ENCODE peak calls at places on chromosomes 16 and 17, in four cellular contexts. One of them, this sample, is unnamed.

GRCh38 chr16:73015612-73016487 is 32.1 kb downstream of the ZFHX3 start:
- DNase-seq in sigmoid colon: peak
- DNase-seq in H1: no peak
- DNase-seq in uterus: no peak
- DNase-seq in this sample: no peak

GRCh38 chr17:30717290-30718098 is 107.0 kb downstream of the CRLF3 start:
- DNase-seq in sigmoid colon: peak
- DNase-seq in H1: no peak
- DNase-seq in uterus: no peak
- DNase-seq in this sample: no peak

GRCh38 chr17:44820631-44821196 is 9.4 kb downstream of the GJC1 start:
- DNase-seq in sigmoid colon: peak
- DNase-seq in H1: no peak
- DNase-seq in uterus: no peak
- DNase-seq in this sample: no peak

GRCh38 chr17:62321451-62321850 is 58.9 kb upstream of the EFCAB3 start:
- DNase-seq in sigmoid colon: no peak
- DNase-seq in H1: no peak
- DNase-seq in uterus: no peak
- DNase-seq in this sample: no peak

GRCh38 chr16:27106305-27106704 is 39.6 kb downstream of the C16orf82 start:
- DNase-seq in sigmoid colon: no peak
- DNase-seq in H1: no peak
- DNase-seq in uterus: no peak
- DNase-seq in this sample: no peak

GRCh38 chr17:3573246-3574100 is 15.9 kb upstream of the TRPV3 start:
- DNase-seq in sigmoid colon: no peak
- DNase-seq in H1: no peak
- DNase-seq in uterus: no peak
- DNase-seq in this sample: no peak

GRCh38 chr16:50718061-50718760 is 23.7 kb upstream of the CYLD start:
- DNase-seq in sigmoid colon: peak
- DNase-seq in H1: no peak
- DNase-seq in uterus: no peak
- DNase-seq in this sample: no peak

GRCh38 chr17:52155301-52155700 is 3.2 kb downstream of the CA10 start:
- DNase-seq in sigmoid colon: no peak
- DNase-seq in H1: no peak
- DNase-seq in uterus: no peak
- DNase-seq in this sample: no peak

GRCh38 chr17:40936976-40937375 is 470 bp downstream of the KRT23 start:
- DNase-seq in sigmoid colon: no peak
- DNase-seq in H1: no peak
- DNase-seq in uterus: no peak
- DNase-seq in this sample: no peak

GRCh38 chr16:88384222-88385111 is 1.7 kb downstream of the ZNF469 start:
- DNase-seq in sigmoid colon: peak
- DNase-seq in H1: no peak
- DNase-seq in uterus: no peak
- DNase-seq in this sample: no peak

GRCh38 chr17:38379448-38379847 is 27.8 kb downstream of the SOCS7 start:
- DNase-seq in sigmoid colon: no peak
- DNase-seq in H1: no peak
- DNase-seq in uterus: no peak
- DNase-seq in this sample: no peak

GRCh38 chr17:65594585-65594940 is 33.1 kb upstream of the AXIN2 start:
- DNase-seq in sigmoid colon: no peak
- DNase-seq in H1: no peak
- DNase-seq in uterus: no peak
- DNase-seq in this sample: no peak

GRCh38 chr16:12901597-12902436 is at the start of gene SHISA9:
- DNase-seq in sigmoid colon: no peak
- DNase-seq in H1: peak
- DNase-seq in uterus: no peak
- DNase-seq in this sample: peak

GRCh38 chr17:28892024-28892423 is 5.5 kb downstream of the FLOT2 start:
- DNase-seq in sigmoid colon: no peak
- DNase-seq in H1: no peak
- DNase-seq in uterus: no peak
- DNase-seq in this sample: no peak

GRCh38 chr17:43025766-43026537 is 921 bp downstream of the RND2 start:
- DNase-seq in sigmoid colon: no peak
- DNase-seq in H1: no peak
- DNase-seq in uterus: no peak
- DNase-seq in this sample: no peak

GRCh38 chr17:43026610-43027009 is 1.6 kb downstream of the RND2 start:
- DNase-seq in sigmoid colon: no peak
- DNase-seq in H1: no peak
- DNase-seq in uterus: no peak
- DNase-seq in this sample: no peak

GRCh38 chr17:43027091-43028032 is 2.3 kb downstream of the RND2 start:
- DNase-seq in sigmoid colon: no peak
- DNase-seq in H1: no peak
- DNase-seq in uterus: no peak
- DNase-seq in this sample: no peak

GRCh38 chr17:43025290-43025657 is 243 bp downstream of the RND2 start:
- DNase-seq in sigmoid colon: no peak
- DNase-seq in H1: no peak
- DNase-seq in uterus: no peak
- DNase-seq in this sample: no peak

GRCh38 chr17:43024407-43025289 is at the start of gene RND2:
- DNase-seq in sigmoid colon: peak
- DNase-seq in H1: peak
- DNase-seq in uterus: peak
- DNase-seq in this sample: peak
- TF ChIP-seq POLR2A in sigmoid colon: peak
- TF ChIP-seq POLR2A in H1: no peak
- TF ChIP-seq POLR2A in uterus: peak
- TF ChIP-seq POLR2A in this sample: peak

DNA sequence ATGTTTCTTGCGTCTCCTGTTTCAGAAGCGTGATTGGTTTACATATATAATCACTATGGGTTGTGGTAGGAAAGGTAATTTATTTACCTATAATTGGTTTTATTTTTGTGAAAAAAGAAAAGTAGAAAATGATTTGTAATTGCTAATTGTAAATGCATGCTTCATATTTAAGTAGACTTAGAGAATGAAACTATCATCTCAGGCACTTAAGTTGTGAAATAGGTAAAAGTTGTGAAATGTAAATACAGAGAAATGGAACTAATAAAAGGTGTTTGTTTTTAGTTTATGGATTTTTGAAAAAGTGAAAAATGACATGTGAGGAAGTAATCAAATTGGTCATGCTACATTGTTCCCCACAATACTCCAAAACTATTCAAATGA is 89.4 kb downstream of the TUBD1 start:
- DNase-seq in sigmoid colon: no peak
- DNase-seq in H1: no peak
- DNase-seq in uterus: no peak
- DNase-seq in this sample: no peak
- H3K27ac ChIP-seq in sigmoid colon: no peak
- H3K27ac ChIP-seq in H1: no peak
- H3K27ac ChIP-seq in uterus: no peak
- H3K27ac ChIP-seq in this sample: no peak

GRCh38 chr17:50277357-50277754 is 3.1 kb downstream of the TMEM92 start:
- DNase-seq in sigmoid colon: no peak
- DNase-seq in H1: no peak
- DNase-seq in uterus: no peak
- DNase-seq in this sample: no peak
- TF ChIP-seq POLR2A in sigmoid colon: no peak
- TF ChIP-seq POLR2A in H1: no peak
- TF ChIP-seq POLR2A in uterus: no peak
- TF ChIP-seq POLR2A in this sample: no peak

DNA sequence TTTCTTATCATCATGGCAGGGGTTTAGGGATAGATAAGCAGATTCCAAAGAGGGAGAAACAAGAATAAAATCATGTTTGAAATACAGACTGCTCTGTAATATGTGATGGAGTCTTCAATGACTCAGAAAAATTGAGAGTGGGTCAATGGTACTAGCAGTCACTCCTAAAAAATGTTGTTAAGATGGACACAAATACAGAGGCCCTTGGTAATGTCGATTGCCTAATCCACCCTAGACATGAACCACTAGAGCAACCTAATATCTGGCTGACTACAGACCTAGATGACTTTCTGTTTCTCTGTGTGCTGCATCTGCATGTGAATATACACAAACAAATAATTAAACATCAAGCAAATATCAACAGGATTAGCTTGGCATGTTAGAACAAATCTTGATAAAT is 135.8 kb downstream of the CDH8 start:
- DNase-seq in sigmoid colon: no peak
- DNase-seq in H1: no peak
- DNase-seq in uterus: no peak
- DNase-seq in this sample: no peak
- H3K27ac ChIP-seq in sigmoid colon: no peak
- H3K27ac ChIP-seq in H1: no peak
- H3K27ac ChIP-seq in uterus: no peak
- H3K27ac ChIP-seq in this sample: no peak

GRCh38 chr17:48048321-48049140 is at the start of gene NFE2L1:
- DNase-seq in sigmoid colon: peak
- DNase-seq in H1: no peak
- DNase-seq in uterus: peak
- DNase-seq in this sample: peak
- TF ChIP-seq POLR2A in sigmoid colon: peak
- TF ChIP-seq POLR2A in H1: peak
- TF ChIP-seq POLR2A in uterus: peak
- TF ChIP-seq POLR2A in this sample: peak

GRCh38 chr16:2769675-2770056 is 7.4 kb downstream of the ELOB start:
- DNase-seq in sigmoid colon: no peak
- DNase-seq in H1: no peak
- DNase-seq in uterus: no peak
- DNase-seq in this sample: no peak
- H3K27ac ChIP-seq in sigmoid colon: no peak
- H3K27ac ChIP-seq in H1: peak
- H3K27ac ChIP-seq in uterus: no peak
- H3K27ac ChIP-seq in this sample: no peak

This sample was measured in adrenal gland.